ENCODE peak calls at places on chromosomes 7 and 10, in ten cellular contexts. J is H1; R is CD8-positive, alpha-beta T cell; E is tibial artery; X is heart left ventricle; P is adipocyte; M is stomach; I is H9; Z is effector memory CD4-positive, alpha-beta T cell; O is left lung. D is an unnamed sample. For H3K27me3, the result is how much of the 10 kb centered on the place peaks cover.

GRCh38 chr7:68199951-68200660 is 1203.5 kb downstream of the TYW1 start:
- DNase-seq in J (no peak), R (no peak), E (no peak), X (no peak), P (no peak), M (no peak), I (no peak), Z (no peak), O (no peak), D (no peak)

GRCh38 chr10:96043157-96043894 is at the start of gene CCNJ:
- DNase-seq in J (peak), R (peak), E (peak), X (peak), P (peak), M (peak), I (peak), Z (peak), O (peak), D (peak)

GRCh38 chr10:15815242-15815885 is 44.9 kb downstream of the MINDY3 start:
- DNase-seq in J (no peak), R (no peak), E (no peak), X (no peak), P (no peak), M (no peak), I (no peak), Z (no peak), O (no peak), D (peak)

GRCh38 chr10:86074294-86074693 is 292.3 kb downstream of the GRID1 start:
- DNase-seq in J (no peak), R (no peak), E (no peak), X (no peak), P (no peak), M (peak), I (no peak), Z (no peak), O (no peak), D (no peak)

GRCh38 chr7:117019786-117020604 is 66.7 kb downstream of the ST7 start:
- DNase-seq in J (peak), R (no peak), E (peak), X (peak), P (peak), M (peak), I (peak), Z (no peak), O (peak), D (peak)

GRCh38 chr10:96740579-96741281 is 20.4 kb upstream of the PIK3AP1 start:
- DNase-seq in J (no peak), R (no peak), E (peak), X (peak), P (no peak), M (peak), I (no peak), Z (no peak), O (peak), D (peak)

GRCh38 chr7:111732923-111733322 is 170.6 kb upstream of the IMMP2L start:
- DNase-seq in J (no peak), R (no peak), E (no peak), X (no peak), P (no peak), M (no peak), I (no peak), Z (no peak), O (no peak), D (no peak)

GRCh38 chr7:158275711-158276413 is 311.8 kb downstream of the PTPRN2 start:
- DNase-seq in J (no peak), R (no peak), E (peak), X (no peak), P (no peak), M (no peak), I (peak), Z (no peak), O (peak), D (no peak)

GRCh38 chr7:77393261-77393660 is 22.9 kb downstream of the GSAP start:
- DNase-seq in J (no peak), R (no peak), E (no peak), X (no peak), P (no peak), M (no peak), I (no peak), Z (no peak), O (no peak), D (no peak)

GRCh38 chr10:6701289-6701688 is 121.2 kb upstream of the PRKCQ start:
- DNase-seq in J (peak), R (no peak), E (no peak), X (no peak), P (no peak), M (no peak), I (peak), Z (no peak), O (no peak), D (no peak)

GRCh38 chr7:155450558-155450827 is 7.4 kb upstream of the EN2 start:
- DNase-seq in J (no peak), R (no peak), E (no peak), X (no peak), P (no peak), M (no peak), I (no peak), Z (no peak), O (no peak), D (no peak)

GRCh38 chr7:155449008-155449879 is 8.7 kb upstream of the EN2 start:
- DNase-seq in J (peak), R (no peak), E (no peak), X (no peak), P (no peak), M (no peak), I (peak), Z (no peak), O (no peak), D (no peak)

GRCh38 chr7:155450828-155451521 is 7.0 kb upstream of the EN2 start:
- DNase-seq in J (peak), R (no peak), E (no peak), X (no peak), P (no peak), M (no peak), I (no peak), Z (no peak), O (peak), D (no peak)

GRCh38 chr7:155448632-155449007 is 9.3 kb upstream of the EN2 start:
- DNase-seq in J (peak), R (no peak), E (no peak), X (no peak), P (no peak), M (no peak), I (no peak), Z (no peak), O (no peak), D (no peak)

DNA sequence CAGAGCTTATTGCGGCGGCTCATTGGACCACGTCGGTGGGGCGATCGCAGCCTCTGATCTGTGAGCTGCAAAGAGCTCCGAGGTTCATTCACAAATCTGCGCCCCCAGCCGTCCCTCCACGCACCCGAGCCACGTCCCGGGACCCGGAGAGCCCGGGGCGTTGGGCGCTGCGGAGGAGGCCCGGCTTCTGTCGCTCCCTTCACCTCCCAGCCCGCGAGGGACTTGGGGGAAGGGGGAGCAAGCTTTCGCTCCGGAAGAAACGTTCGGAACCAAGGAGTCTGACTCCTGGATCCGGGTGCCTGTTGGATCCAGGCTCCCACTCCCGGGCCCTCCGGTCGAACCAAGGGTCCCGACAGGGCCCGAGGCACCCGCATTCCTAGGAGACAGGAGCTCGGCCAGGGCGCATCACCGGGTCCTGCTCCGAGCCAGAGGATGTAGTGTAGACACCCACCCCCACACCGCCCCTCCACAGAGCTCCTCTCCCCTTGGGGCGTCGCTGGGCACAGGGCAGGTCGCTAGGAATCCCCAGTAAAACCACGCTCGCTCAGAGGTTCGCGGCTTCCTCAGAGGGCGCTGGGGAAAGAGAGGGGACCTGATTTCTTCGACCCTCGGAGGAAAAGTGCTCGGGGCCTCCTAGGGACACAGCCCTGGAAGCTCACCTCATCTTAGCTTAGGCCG is 7.9 kb upstream of the EN2 start:
- DNase-seq in J (peak), R (no peak), E (no peak), X (no peak), P (no peak), M (no peak), I (no peak), Z (no peak), O (no peak), D (no peak)
- H3K27me3 ChIP-seq in J (half or more), R (under half), E (half or more), X (half or more), P (half or more), M (half or more), I (half or more), Z (under half), O (half or more), D (half or more)

DNA sequence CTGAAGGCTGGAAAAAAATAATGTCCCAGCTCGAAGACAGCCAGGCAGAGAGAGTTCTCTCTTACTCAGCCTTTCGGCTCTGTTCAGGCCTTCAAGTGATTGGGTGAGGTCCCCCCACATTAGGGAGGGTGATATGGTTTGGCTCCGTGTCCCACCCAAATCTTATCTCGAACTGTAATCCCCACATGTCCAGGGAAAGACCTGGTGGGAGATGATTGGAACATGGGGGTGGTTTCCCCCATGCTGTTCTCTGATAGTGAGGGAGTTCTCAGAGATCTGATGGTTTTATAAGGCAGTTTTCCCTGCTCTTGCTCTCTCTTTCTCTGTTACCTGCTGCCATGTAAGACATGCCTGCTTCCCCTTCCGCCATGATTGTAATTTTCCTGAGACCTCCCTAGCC is 36.6 kb upstream of the LEP start:
- DNase-seq in J (peak), R (no peak), E (no peak), X (no peak), P (no peak), M (no peak), I (peak), Z (no peak), O (no peak), D (no peak)
- H3K27me3 ChIP-seq in J (under half), R (under half), E (half or more), X (half or more), P (half or more), M (under half), I (under half), Z (under half), O (half or more), D (under half)

GRCh38 chr7:4830176-4830575 is 31.7 kb downstream of the PAPOLB start:
- DNase-seq in J (peak), R (peak), E (no peak), X (peak), P (peak), M (peak), I (peak), Z (peak), O (no peak), D (peak)
- H3K27me3 ChIP-seq in J (under half), R (under half), E (under half), X (under half), P (under half), M (under half), I (under half), Z (under half), O (under half), D (under half)

GRCh38 chr10:70822421-70822820 is 6.7 kb downstream of the SGPL1 start:
- DNase-seq in J (no peak), R (no peak), E (no peak), X (no peak), P (no peak), M (no peak), I (no peak), Z (no peak), O (no peak), D (no peak)
- H3K27me3 ChIP-seq in J (under half), R (under half), E (under half), X (under half), P (under half), M (under half), I (under half), Z (under half), O (under half), D (under half)

D was measured in A673.